ENCODE peak calls at places on chromosomes 5 and 9, in four cellular contexts. N is substantia nigra, K is HuH-7, H is putamen. T is an unnamed sample.

GRCh38 chr5:35990941-35991592 is at the start of gene UGT3A1:
- DNase-seq in N (no peak), K (peak), H (no peak), T (no peak)

GRCh38 chr9:69211424-69212036 is 37.5 kb downstream of the TJP2 start:
- DNase-seq in N (no peak), K (no peak), H (no peak), T (no peak)

GRCh38 chr5:107957023-107957422 is 286.3 kb upstream of the EFNA5 start:
- DNase-seq in N (no peak), K (no peak), H (no peak), T (no peak)

GRCh38 chr9:134624827-134625181 is 16.8 kb upstream of the COL5A1 start:
- DNase-seq in N (no peak), K (no peak), H (no peak), T (no peak)

GRCh38 chr9:120475341-120475740 is 104.6 kb downstream of the CDK5RAP2 start:
- DNase-seq in N (no peak), K (no peak), H (no peak), T (no peak)

GRCh38 chr5:10701567-10702039 is 59.4 kb downstream of the DAP start:
- DNase-seq in N (peak), K (peak), H (no peak), T (peak)

GRCh38 chr9:136170291-136170901 is 34.5 kb downstream of the LHX3 start:
- DNase-seq in N (peak), K (peak), H (no peak), T (no peak)

GRCh38 chr5:2205185-2205585 is 322.5 kb upstream of the IRX4 start:
- DNase-seq in N (no peak), K (no peak), H (no peak), T (no peak)

GRCh38 chr9:91192785-91193657 is 168.7 kb downstream of the AUH start:
- DNase-seq in N (peak), K (peak), H (peak), T (no peak)

GRCh38 chr5:79746645-79747044 is 57.0 kb downstream of the CMYA5 start:
- DNase-seq in N (peak), K (no peak), H (peak), T (no peak)

GRCh38 chr9:87034891-87035290 is 87.6 kb upstream of the GAS1 start:
- DNase-seq in N (no peak), K (no peak), H (no peak), T (no peak)

GRCh38 chr5:135126688-135127603 is 92.9 kb upstream of the PITX1 start:
- DNase-seq in N (no peak), K (no peak), H (no peak), T (no peak)